ENCODE peak calls at places on chromosomes 2 and 18, in seven cellular contexts. One of them, this sample, is unnamed.

GRCh38 chr2:33137331-33137730 is 190.6 kb downstream of the LTBP1 start:
- DNase-seq in stimulated activated CD4-positive, alpha-beta T cell treated with anti-CD3 and anti-CD28 coated beads, Interleukin-15, amount 100 ng/mL, for 1 hour: no peak
- DNase-seq in iPS-NIHi11: no peak
- DNase-seq in RCC 7860: no peak
- DNase-seq in T47D: no peak
- DNase-seq in KBM-7: no peak
- DNase-seq in stimulated activated naive CD4-positive, alpha-beta T cell treated with Interleukin-2 at 50 U/mL for 16 hours: no peak
- DNase-seq in this sample: no peak

GRCh38 chr18:6810191-6810590 is 80.7 kb downstream of the ARHGAP28 start:
- DNase-seq in iPS-NIHi11: no peak
- DNase-seq in KBM-7: no peak
- DNase-seq in stimulated activated naive CD4-positive, alpha-beta T cell treated with Interleukin-2 at 50 U/mL for 16 hours: no peak
- DNase-seq in RCC 7860: peak
- DNase-seq in stimulated activated CD4-positive, alpha-beta T cell treated with anti-CD3 and anti-CD28 coated beads, Interleukin-15, amount 100 ng/mL, for 1 hour: no peak
- DNase-seq in T47D: no peak
- DNase-seq in this sample: no peak

GRCh38 chr2:238838786-238839327 is 9.0 kb upstream of the TWIST2 start:
- DNase-seq in stimulated activated naive CD4-positive, alpha-beta T cell treated with Interleukin-2 at 50 U/mL for 16 hours: no peak
- DNase-seq in iPS-NIHi11: no peak
- DNase-seq in T47D: no peak
- DNase-seq in RCC 7860: no peak
- DNase-seq in stimulated activated CD4-positive, alpha-beta T cell treated with anti-CD3 and anti-CD28 coated beads, Interleukin-15, amount 100 ng/mL, for 1 hour: no peak
- DNase-seq in KBM-7: no peak
- DNase-seq in this sample: no peak

GRCh38 chr2:9618410-9618809 is 12.4 kb downstream of the YWHAQ start:
- DNase-seq in stimulated activated CD4-positive, alpha-beta T cell treated with anti-CD3 and anti-CD28 coated beads, Interleukin-15, amount 100 ng/mL, for 1 hour: no peak
- DNase-seq in RCC 7860: no peak
- DNase-seq in iPS-NIHi11: no peak
- DNase-seq in T47D: no peak
- DNase-seq in stimulated activated naive CD4-positive, alpha-beta T cell treated with Interleukin-2 at 50 U/mL for 16 hours: peak
- DNase-seq in KBM-7: no peak
- DNase-seq in this sample: no peak

GRCh38 chr2:120864981-120865380 is 129.3 kb downstream of the GLI2 start:
- DNase-seq in stimulated activated CD4-positive, alpha-beta T cell treated with anti-CD3 and anti-CD28 coated beads, Interleukin-15, amount 100 ng/mL, for 1 hour: no peak
- DNase-seq in KBM-7: no peak
- DNase-seq in T47D: no peak
- DNase-seq in iPS-NIHi11: no peak
- DNase-seq in RCC 7860: no peak
- DNase-seq in stimulated activated naive CD4-positive, alpha-beta T cell treated with Interleukin-2 at 50 U/mL for 16 hours: no peak
- DNase-seq in this sample: no peak

GRCh38 chr2:60295591-60295962 is 257.9 kb downstream of the BCL11A start:
- DNase-seq in stimulated activated CD4-positive, alpha-beta T cell treated with anti-CD3 and anti-CD28 coated beads, Interleukin-15, amount 100 ng/mL, for 1 hour: no peak
- DNase-seq in stimulated activated naive CD4-positive, alpha-beta T cell treated with Interleukin-2 at 50 U/mL for 16 hours: no peak
- DNase-seq in KBM-7: no peak
- DNase-seq in iPS-NIHi11: peak
- DNase-seq in T47D: no peak
- DNase-seq in RCC 7860: no peak
- DNase-seq in this sample: no peak

GRCh38 chr2:110677530-110678456 is at the start of gene BUB1:
- DNase-seq in iPS-NIHi11: peak
- DNase-seq in stimulated activated naive CD4-positive, alpha-beta T cell treated with Interleukin-2 at 50 U/mL for 16 hours: peak
- DNase-seq in KBM-7: peak
- DNase-seq in T47D: peak
- DNase-seq in RCC 7860: peak
- DNase-seq in stimulated activated CD4-positive, alpha-beta T cell treated with anti-CD3 and anti-CD28 coated beads, Interleukin-15, amount 100 ng/mL, for 1 hour: peak
- DNase-seq in this sample: peak

GRCh38 chr2:38850045-38850444 is 25.7 kb downstream of the DHX57 start:
- DNase-seq in T47D: no peak
- DNase-seq in stimulated activated naive CD4-positive, alpha-beta T cell treated with Interleukin-2 at 50 U/mL for 16 hours: no peak
- DNase-seq in iPS-NIHi11: no peak
- DNase-seq in RCC 7860: no peak
- DNase-seq in stimulated activated CD4-positive, alpha-beta T cell treated with anti-CD3 and anti-CD28 coated beads, Interleukin-15, amount 100 ng/mL, for 1 hour: no peak
- DNase-seq in KBM-7: no peak
- DNase-seq in this sample: no peak

GRCh38 chr2:239994086-239994485 is 31.1 kb downstream of the NDUFA10 start:
- DNase-seq in stimulated activated naive CD4-positive, alpha-beta T cell treated with Interleukin-2 at 50 U/mL for 16 hours: no peak
- DNase-seq in RCC 7860: no peak
- DNase-seq in stimulated activated CD4-positive, alpha-beta T cell treated with anti-CD3 and anti-CD28 coated beads, Interleukin-15, amount 100 ng/mL, for 1 hour: no peak
- DNase-seq in T47D: no peak
- DNase-seq in KBM-7: no peak
- DNase-seq in iPS-NIHi11: no peak
- DNase-seq in this sample: no peak

GRCh38 chr2:237922641-237923361 is 44.0 kb upstream of the UBE2F start:
- DNase-seq in iPS-NIHi11: no peak
- DNase-seq in stimulated activated CD4-positive, alpha-beta T cell treated with anti-CD3 and anti-CD28 coated beads, Interleukin-15, amount 100 ng/mL, for 1 hour: no peak
- DNase-seq in RCC 7860: peak
- DNase-seq in T47D: no peak
- DNase-seq in stimulated activated naive CD4-positive, alpha-beta T cell treated with Interleukin-2 at 50 U/mL for 16 hours: no peak
- DNase-seq in KBM-7: no peak
- DNase-seq in this sample: no peak